ENCODE peak calls at places on chromosome 16, in nine cellular contexts. X is progenitor cell of endocrine pancreas, R is Caco-2, Y is AG04449, H is sigmoid colon, Q is cardiac muscle cell, M is tibial nerve, N is transverse colon, L is foreskin fibroblast. D is an unnamed sample.

GRCh38 chr16:30353438-30354129 is 1.5 kb downstream of the CD2BP2 start:
- DNase-seq in H (no peak), R (no peak), X (no peak), N (peak; percentile 15), M (peak; percentile 3), L (no peak), Y (no peak), Q (no peak), D (no peak)

GRCh38 chr16:54282923-54283734 is 3.5 kb downstream of the IRX3 start:
- DNase-seq in L (no peak), H (no peak), M (no peak), Q (no peak), N (no peak), R (peak; percentile 13), Y (no peak), X (no peak), D (no peak)

GRCh38 chr16:11181889-11182279 is 74.1 kb downstream of the SOCS1 start:
- DNase-seq in N (peak; percentile 42), R (no peak), Y (no peak), H (no peak), M (no peak), X (no peak), L (no peak), Q (no peak), D (no peak)

GRCh38 chr16:15836965-15837611 is 19.7 kb downstream of the MYH11 start:
- DNase-seq in Q (no peak), L (no peak), X (no peak), R (no peak), H (peak; percentile 41), Y (no peak), N (no peak), M (no peak), D (no peak)

GRCh38 chr16:87924041-87924851 is 12.1 kb downstream of the CA5A start:
- DNase-seq in Y (no peak), L (no peak), X (no peak), R (no peak), H (no peak), Q (no peak), N (peak; percentile 25), M (no peak), D (peak; percentile 88)

GRCh38 chr16:21723532-21723931 is 59.8 kb downstream of the OTOA start:
- DNase-seq in Y (no peak), N (no peak), L (no peak), H (no peak), R (no peak), M (no peak), Q (no peak), X (no peak), D (no peak)

GRCh38 chr16:11401161-11402050 is 56.1 kb downstream of the RMI2 start:
- DNase-seq in H (peak; percentile 51), R (no peak), N (no peak), L (no peak), X (no peak), Y (no peak), Q (no peak), M (no peak), D (no peak)

GRCh38 chr16:28925386-28926228 is 569 bp upstream of the RABEP2 start:
- DNase-seq in N (peak; percentile 76), Q (peak; percentile 83), R (peak; percentile 86), X (no peak), H (peak; percentile 87), Y (peak; percentile 17), M (peak; percentile 31), L (peak; percentile 91), D (peak; percentile 77)

GRCh38 chr16:654034-654433 is 4.9 kb downstream of the WDR90 start:
- DNase-seq in N (no peak), M (no peak), X (no peak), Q (no peak), L (no peak), R (no peak), H (no peak), Y (no peak), D (no peak)

GRCh38 chr16:9337262-9338032 is 246.0 kb downstream of the HAPSTR1 start:
- DNase-seq in L (no peak), R (no peak), H (no peak), X (no peak), Y (no peak), Q (no peak), N (no peak), M (no peak), D (no peak)

GRCh38 chr16:89925596-89926079 is 2.5 kb downstream of the TUBB3 start:
- DNase-seq in M (no peak), L (peak; percentile 51), Y (no peak), R (no peak), Q (no peak), X (no peak), N (no peak), H (no peak), D (no peak)

GRCh38 chr16:22659933-22660332 is 149.2 kb downstream of the NPIPB5 start:
- DNase-seq in H (no peak), Q (no peak), Y (no peak), X (no peak), M (no peak), N (peak; percentile 32), L (peak; percentile 57), R (no peak), D (no peak)

GRCh38 chr16:81798311-81799137 is 19.4 kb downstream of the PLCG2 start:
- DNase-seq in H (no peak), Q (no peak), Y (no peak), X (no peak), M (no peak), R (no peak), L (no peak), N (peak; percentile 36), D (peak; percentile 70)

GRCh38 chr16:15484662-15485061 is 50.3 kb downstream of the BMERB1 start:
- DNase-seq in N (no peak), X (no peak), Q (peak; percentile 60), Y (no peak), L (peak; percentile 88), R (no peak), M (no peak), H (no peak), D (no peak)

GRCh38 chr16:50457979-50458461 is 89.2 kb upstream of the BRD7 start:
- DNase-seq in N (no peak), X (no peak), R (no peak), M (no peak), L (no peak), Q (no peak), Y (no peak), H (no peak), D (no peak)

GRCh38 chr16:19396555-19397011 is 21.1 kb upstream of the TMC5 start:
- DNase-seq in N (peak; percentile 84), X (no peak), Y (no peak), H (no peak), L (no peak), Q (no peak), R (no peak), M (no peak), D (no peak)

GRCh38 chr16:9860876-9861275 is 321.4 kb downstream of the GRIN2A start:
- DNase-seq in X (no peak), H (no peak), R (no peak), L (peak; percentile 33), M (no peak), Q (no peak), Y (no peak), N (no peak), D (no peak)

GRCh38 chr16:11686713-11687112 is 18.5 kb downstream of the SNN start:
- DNase-seq in N (no peak), Q (no peak), H (no peak), Y (no peak), M (no peak), R (no peak), L (no peak), X (no peak), D (no peak)

GRCh38 chr16:53768167-53768566 is 64.2 kb downstream of the FTO start:
- DNase-seq in N (no peak), M (no peak), X (no peak), Q (peak; percentile 51), R (no peak), L (peak; percentile 35), Y (no peak), H (no peak), D (no peak)

DNA sequence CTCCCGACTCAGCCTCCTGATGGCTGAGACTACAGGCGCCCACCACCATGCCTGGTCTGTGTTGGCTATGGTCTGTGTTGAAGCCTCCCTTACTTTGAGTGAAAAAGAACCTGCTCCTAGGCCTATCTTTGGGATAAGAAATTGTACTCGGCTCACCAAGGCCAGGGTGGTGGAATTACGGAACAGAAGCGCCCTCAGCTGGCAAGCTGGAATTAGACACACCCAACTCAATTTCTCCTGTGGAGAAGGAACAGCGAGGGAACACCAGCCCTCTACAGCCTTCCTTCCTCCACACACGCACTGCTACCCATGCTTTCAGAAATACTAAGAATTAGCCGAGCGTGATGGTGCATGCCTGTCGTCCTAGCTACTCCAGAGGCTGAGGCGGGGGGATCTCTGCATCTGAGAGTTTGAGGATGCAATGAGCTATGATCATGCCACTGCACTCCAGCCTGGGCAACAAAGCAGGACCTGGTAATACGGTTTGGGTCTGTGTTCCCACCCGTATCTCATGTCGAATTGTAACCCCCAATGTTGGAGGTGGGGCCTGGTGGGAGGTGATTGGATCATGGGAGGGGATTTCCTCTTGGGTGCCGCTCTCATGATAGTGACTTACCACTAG is 40.1 kb upstream of the RBBP6 start:
- DNase-seq in M (no peak), L (peak; percentile 53), H (no peak), X (peak; percentile 16), N (peak; percentile 30), R (peak; percentile 38), Q (peak; percentile 39), Y (no peak), D (peak; percentile 36)
- TF ChIP-seq CTCF in M (no peak), L (peak; percentile 31), H (no peak), X (peak; percentile 69), N (peak; percentile 30), R (peak; percentile 48), Q (peak; percentile 50), Y (peak; percentile 41), D (peak; percentile 17)

GRCh38 chr16:47581114-47581513 is 120.0 kb downstream of the PHKB start:
- DNase-seq in X (no peak), R (no peak), M (no peak), H (no peak), N (no peak), L (no peak), Q (no peak), Y (no peak), D (no peak)
- TF ChIP-seq CTCF in X (no peak), R (peak; percentile 19), M (no peak), H (no peak), N (no peak), L (no peak), Q (no peak), Y (no peak), D (no peak)

GRCh38 chr16:31393056-31393455 is at the start of gene ITGAD:
- DNase-seq in Q (no peak), R (no peak), N (no peak), M (no peak), L (no peak), H (no peak), X (no peak), Y (no peak), D (no peak)
- TF ChIP-seq CTCF in Q (no peak), R (no peak), N (no peak), M (no peak), L (no peak), H (no peak), X (no peak), Y (no peak), D (no peak)

DNA sequence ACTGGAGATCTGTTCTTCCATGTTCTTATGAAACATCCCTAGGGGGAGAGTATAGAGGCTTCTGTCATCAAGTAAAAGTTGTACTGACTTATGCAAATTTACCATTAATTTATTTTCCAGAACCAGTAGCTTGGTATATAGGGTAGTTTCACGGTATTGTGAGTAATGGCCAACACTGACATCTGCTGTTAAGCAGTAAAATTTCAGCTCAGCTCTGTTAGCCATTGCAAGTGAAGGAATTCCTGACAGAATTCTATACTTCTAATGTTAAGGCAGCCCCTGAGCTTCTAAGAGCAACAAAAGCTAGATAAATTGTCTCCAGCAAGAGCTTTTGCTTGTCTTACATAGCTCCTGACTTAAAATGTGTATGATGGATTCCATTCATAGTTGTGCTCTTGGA is 613.5 kb upstream of the C16orf82 start:
- DNase-seq in H (no peak), R (no peak), Y (no peak), X (no peak), N (no peak), L (no peak), M (no peak), Q (no peak), D (no peak)
- TF ChIP-seq CTCF in H (no peak), R (no peak), Y (no peak), X (peak; percentile 29), N (no peak), L (no peak), M (no peak), Q (no peak), D (no peak)

D was measured in GM20000.